ENCODE peak calls at places on chromosomes 6 and 20, in four cellular contexts. M is ovary, R is PC-3, A is lower lobe of right lung. E is an unnamed sample.

GRCh38 chr20:59222982-59223610 is 59.5 kb downstream of the ZNF831 start:
- DNase-seq in M (no peak), R (peak; percentile 40), A (no peak), E (no peak)

GRCh38 chr6:75488026-75488425 is 5.6 kb downstream of the FILIP1 start:
- DNase-seq in M (no peak), R (no peak), A (no peak), E (no peak)

GRCh38 chr6:41937881-41938574 is 3.6 kb downstream of the CCND3 start:
- DNase-seq in M (peak; percentile 27), R (no peak), A (no peak), E (no peak)

GRCh38 chr6:30171677-30172471 is 8.5 kb downstream of the TRIM15 start:
- DNase-seq in M (no peak), R (no peak), A (peak; percentile 65), E (no peak)

GRCh38 chr6:139135578-139136545 is 982 bp downstream of the HECA start:
- DNase-seq in M (peak; percentile 65), R (no peak), A (peak; percentile 87), E (no peak)

GRCh38 chr20:36482044-36482473 is 59.3 kb upstream of the MYL9 start:
- DNase-seq in M (no peak), R (no peak), A (peak; percentile 66), E (peak; percentile 48)

GRCh38 chr6:129853996-129854711 is 7.0 kb downstream of the TMEM244 start:
- DNase-seq in M (no peak), R (peak; percentile 64), A (no peak), E (no peak)

GRCh38 chr20:24693466-24694156 is 224.2 kb downstream of the SYNDIG1 start:
- DNase-seq in M (no peak), R (no peak), A (no peak), E (no peak)

GRCh38 chr20:10313215-10313614 is 94.6 kb downstream of the SNAP25 start:
- DNase-seq in M (no peak), R (no peak), A (no peak), E (no peak)

DNA sequence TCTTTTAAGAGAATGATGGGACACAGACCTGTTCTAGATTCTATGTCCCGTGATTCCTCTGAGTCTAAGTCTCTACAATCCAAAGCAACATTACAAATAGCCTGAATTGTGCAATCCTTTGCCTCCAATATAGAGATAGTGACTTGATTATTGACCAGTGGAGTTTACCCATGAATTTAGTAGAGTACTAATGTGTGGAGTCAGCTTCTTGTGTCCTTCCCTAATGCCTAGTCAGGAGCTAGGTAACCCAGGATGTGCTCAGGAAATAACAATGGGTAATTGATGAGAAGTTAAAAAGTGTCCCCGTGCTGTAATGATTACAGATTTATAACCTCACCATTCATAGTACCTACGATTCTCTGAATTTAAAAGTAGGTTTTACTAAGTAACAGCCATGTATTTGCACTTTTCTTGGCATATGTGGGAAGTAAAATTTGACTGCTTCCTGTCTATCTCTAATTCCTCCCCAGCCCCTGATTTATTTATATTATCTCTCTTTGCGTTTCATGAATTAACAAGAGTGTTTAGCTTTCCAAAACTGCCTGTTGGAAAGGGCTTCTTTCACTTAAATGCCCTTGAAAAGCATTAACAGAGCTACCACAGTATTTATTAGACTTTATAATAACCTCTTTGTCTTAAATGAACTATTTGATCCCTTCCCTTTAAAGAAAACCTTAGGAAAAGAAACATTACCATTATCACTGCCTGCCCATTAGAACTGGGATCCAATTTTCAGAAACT is 30.5 kb downstream of the NEDD9 start:
- DNase-seq in M (no peak), R (no peak), A (no peak), E (no peak)
- H3K27ac ChIP-seq in M (no peak overlapping the region), R (no peak overlapping the region), A (no peak overlapping the region), E (no peak overlapping the region)

DNA sequence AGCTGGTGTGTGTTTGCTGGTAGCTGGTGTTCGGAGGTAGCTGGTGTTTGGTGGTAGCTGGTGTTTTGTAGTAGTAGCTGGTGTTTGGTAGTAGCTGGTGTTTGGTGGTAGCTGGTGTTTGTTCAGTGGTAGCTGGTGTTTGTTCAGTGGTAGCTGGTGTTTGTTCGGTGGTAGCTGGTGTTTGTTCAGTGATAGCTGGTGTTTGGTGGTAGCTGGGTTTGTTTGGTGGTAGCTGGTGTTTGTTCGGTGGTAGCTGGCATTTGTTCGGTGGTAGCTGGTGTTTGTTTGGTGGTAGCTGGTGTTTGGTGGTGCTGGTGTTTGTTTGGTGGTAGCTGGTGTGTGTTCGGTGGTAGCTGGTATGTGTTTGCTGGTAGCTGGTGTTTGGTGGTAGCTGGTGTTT is 48.0 kb downstream of the BMP7 start:
- DNase-seq in M (no peak), R (no peak), A (no peak), E (no peak)
- H3K27ac ChIP-seq in M (no peak overlapping the region), R (no peak overlapping the region), A (no peak overlapping the region), E (no peak overlapping the region)

GRCh38 chr6:88611721-88612120 is 351.7 kb downstream of the RNGTT start:
- DNase-seq in M (no peak), R (no peak), A (no peak), E (no peak)

GRCh38 chr6:88619951-88620350 is 343.5 kb downstream of the RNGTT start:
- DNase-seq in M (no peak), R (no peak), A (no peak), E (no peak)

GRCh38 chr6:88612631-88613030 is 350.8 kb downstream of the RNGTT start:
- DNase-seq in M (no peak), R (no peak), A (no peak), E (no peak)

GRCh38 chr6:88614306-88614877 is 349.0 kb downstream of the RNGTT start:
- DNase-seq in M (no peak), R (no peak), A (no peak), E (no peak)

DNA sequence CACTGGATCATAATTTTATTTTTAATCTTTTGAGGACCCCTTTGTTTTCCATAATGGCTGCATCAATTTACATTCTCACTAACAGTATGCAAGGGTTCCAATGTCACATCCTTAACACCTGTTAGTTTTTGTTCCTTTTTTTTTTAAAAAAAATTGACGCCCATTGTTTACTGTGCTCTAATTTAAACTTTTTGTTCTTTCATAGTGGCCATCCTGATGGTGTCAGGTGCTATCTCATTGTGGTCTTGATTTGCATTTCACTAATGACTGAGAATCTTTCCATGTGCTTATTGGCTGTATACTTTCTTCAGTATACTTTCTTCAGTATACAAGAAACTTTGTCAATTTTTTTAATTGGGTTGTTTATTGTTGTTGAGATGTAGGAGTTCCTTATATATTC is 347.0 kb downstream of the RNGTT start:
- DNase-seq in M (no peak), R (no peak), A (no peak), E (no peak)
- H3K27ac ChIP-seq in M (no peak overlapping the region), R (no peak overlapping the region), A (no peak overlapping the region), E (no peak overlapping the region)

DNA sequence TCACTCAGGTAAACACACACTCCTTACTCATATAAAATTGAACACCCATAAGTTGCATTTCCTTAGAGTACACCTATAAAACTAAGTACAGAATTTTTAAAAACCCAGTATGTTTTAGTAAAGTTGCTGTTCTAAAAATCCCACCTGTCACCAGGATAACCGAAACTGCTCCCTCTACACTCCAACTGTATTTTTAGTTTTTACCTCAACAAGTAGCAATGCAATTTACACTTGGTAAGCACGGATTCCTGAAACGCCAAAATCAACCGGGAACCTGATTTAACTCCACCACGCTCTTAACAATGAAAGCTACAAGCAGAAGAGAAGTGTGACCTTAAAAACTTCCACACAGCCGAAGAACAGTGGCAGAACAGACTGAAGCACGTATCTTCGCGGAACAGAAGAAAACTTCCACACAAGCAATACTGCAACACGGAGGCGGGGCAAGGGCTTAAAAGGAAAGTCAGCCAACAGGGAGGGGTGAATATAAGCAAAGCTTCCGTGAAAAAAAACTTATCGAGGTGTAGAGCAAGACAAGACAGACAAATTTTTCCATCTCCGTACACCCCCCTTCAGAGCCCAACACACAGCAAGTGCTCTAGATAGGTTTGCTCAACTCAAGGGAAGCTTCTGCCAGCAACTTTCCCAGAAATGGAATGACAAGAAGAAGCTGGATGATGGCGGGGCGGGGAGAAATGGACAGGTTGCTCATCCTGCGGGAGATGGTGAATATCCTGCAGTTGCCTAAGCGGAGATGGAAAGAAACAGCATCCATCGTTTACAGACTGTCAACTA is 1.4 kb downstream of the STAU1 start:
- DNase-seq in M (peak; percentile 63), R (peak; percentile 76), A (peak; percentile 64), E (no peak)
- H3K27ac ChIP-seq in M (peak overlapping the region; percentile 74), R (peak overlapping the region; percentile 6), A (peak overlapping the region; percentile 86), E (peak overlapping the region; percentile 83)

GRCh38 chr6:37862992-37863391 is 43.5 kb downstream of the ZFAND3 start:
- DNase-seq in M (no peak), R (peak; percentile 96), A (no peak), E (no peak)
- H3K27ac ChIP-seq in M (no peak overlapping the region), R (peak overlapping the region; percentile 52), A (no peak overlapping the region), E (no peak overlapping the region)

GRCh38 chr20:38110525-38111178 is 54.4 kb downstream of the TGM2 start:
- DNase-seq in M (no peak), R (no peak), A (no peak), E (no peak)
- H3K27ac ChIP-seq in M (no peak overlapping the region), R (peak overlapping the region; percentile 83), A (peak overlapping the region; percentile 67), E (no peak overlapping the region)

GRCh38 chr6:15491986-15492269 is 170.9 kb downstream of the DTNBP1 start:
- DNase-seq in M (no peak), R (no peak), A (no peak), E (no peak)

GRCh38 chr6:15489563-15489962 is 173.3 kb downstream of the DTNBP1 start:
- DNase-seq in M (no peak), R (no peak), A (no peak), E (no peak)

GRCh38 chr6:15490242-15491100 is 172.4 kb downstream of the DTNBP1 start:
- DNase-seq in M (no peak), R (no peak), A (no peak), E (no peak)

GRCh38 chr6:15493437-15494168 is 169.2 kb downstream of the DTNBP1 start:
- DNase-seq in M (peak; percentile 9), R (no peak), A (no peak), E (no peak)

DNA sequence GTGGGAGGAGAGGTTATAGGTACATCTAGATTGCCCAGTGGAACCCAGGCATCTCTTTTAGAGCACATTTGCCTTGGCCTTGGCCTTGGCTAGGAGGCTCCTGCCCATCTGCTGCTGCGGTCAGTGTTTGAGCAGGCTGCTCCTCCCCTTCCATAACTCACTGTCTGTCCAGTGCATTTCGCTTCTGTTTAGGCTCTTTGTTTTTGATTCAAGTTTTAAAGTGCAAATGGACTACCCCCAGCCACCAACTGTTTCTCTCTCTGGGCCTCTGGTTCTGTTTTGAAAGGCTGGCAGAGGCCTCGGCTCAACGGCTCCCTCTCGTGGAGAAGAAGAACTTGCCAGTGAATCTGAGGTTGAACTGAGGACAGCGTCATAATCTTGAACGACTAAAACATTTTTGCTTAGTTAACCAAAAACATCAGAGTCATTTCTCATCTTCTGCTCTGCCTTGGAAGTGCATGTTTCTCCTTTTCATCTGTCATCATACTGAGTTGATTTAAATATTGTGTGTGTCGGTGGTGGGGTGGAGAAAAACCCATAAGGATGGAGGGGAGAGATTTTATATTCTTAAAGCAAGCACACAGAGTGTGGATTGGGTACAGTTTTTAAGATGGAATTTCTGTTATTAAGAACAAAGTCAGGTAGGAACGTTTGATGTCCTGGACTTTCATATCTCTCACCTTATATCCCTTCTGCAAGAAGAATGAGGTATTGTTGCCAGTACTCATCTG is 171.4 kb downstream of the DTNBP1 start:
- DNase-seq in M (peak; percentile 88), R (peak; percentile 72), A (peak; percentile 72), E (peak; percentile 70)
- H3K27ac ChIP-seq in M (peak overlapping the region; percentile 14), R (no peak overlapping the region), A (peak overlapping the region; percentile 1), E (no peak overlapping the region)

E was measured in dorsolateral prefrontal cortex.